ENCODE peak calls at places on chromosomes 16 and 17, in four cellular contexts. N, U, P and Z are unnamed samples.
A peak's percentile ranks its signal among the peaks of the same experiment; 100 is the strongest.

GRCh38 chr17:19317359-19318095 is 45.0 kb downstream of the B9D1 start:
- DNase-seq in U (peak; percentile 80), P (peak; percentile 89), N (peak; percentile 76), Z (no peak)

GRCh38 chr17:76353004-76353598 is 615 bp downstream of the PRPSAP1 start:
- DNase-seq in N (no peak), U (peak; percentile 62), P (no peak), Z (no peak)

GRCh38 chr16:27824006-27824405 is 239.5 kb downstream of the GSG1L start:
- DNase-seq in P (no peak), U (no peak), N (no peak), Z (no peak)

GRCh38 chr17:78529871-78530670 is 47.1 kb downstream of the DNAH17 start:
- DNase-seq in N (no peak), U (no peak), P (no peak), Z (no peak)

GRCh38 chr17:74970395-74970794 is 2.2 kb downstream of the HID1 start:
- DNase-seq in U (no peak), P (no peak), N (no peak), Z (no peak)

GRCh38 chr16:23357761-23358290 is 55.7 kb downstream of the SCNN1B start:
- DNase-seq in N (no peak), U (no peak), P (no peak), Z (no peak)

GRCh38 chr17:48432820-48433775 is 3.1 kb upstream of the SKAP1 start:
- DNase-seq in U (no peak), P (no peak), N (peak; percentile 29), Z (no peak)

GRCh38 chr16:25065899-25066298 is 45.6 kb upstream of the LCMT1 start:
- DNase-seq in N (peak; percentile 55), P (peak; percentile 15), U (peak; percentile 52), Z (no peak)

GRCh38 chr16:57544129-57544653 is 1.7 kb downstream of the ADGRG5 start:
- DNase-seq in N (peak; percentile 76), P (no peak), U (peak; percentile 31), Z (peak; percentile 95)

GRCh38 chr17:31357831-31358400 is 33.6 kb upstream of the RAB11FIP4 start:
- DNase-seq in N (no peak), P (no peak), U (no peak), Z (no peak)

GRCh38 chr17:66580178-66580577 is 254.7 kb upstream of the CACNG5 start:
- DNase-seq in P (peak; percentile 40), N (no peak), U (no peak), Z (no peak)

GRCh38 chr16:89822188-89823086 is 5.8 kb upstream of the SPIRE2 start:
- DNase-seq in N (no peak), P (peak; percentile 99), U (no peak), Z (no peak)

GRCh38 chr17:14755002-14755401 is 454.1 kb downstream of the HS3ST3B1 start:
- DNase-seq in U (no peak), N (no peak), P (no peak), Z (no peak)

GRCh38 chr16:30346286-30346685 is 8.8 kb downstream of the CD2BP2 start:
- DNase-seq in P (no peak), U (no peak), N (no peak), Z (no peak)

GRCh38 chr16:80092686-80093085 is 448.1 kb upstream of the DYNLRB2 start:
- DNase-seq in P (no peak), U (no peak), N (no peak), Z (no peak)

GRCh38 chr17:56478836-56479447 is 114.6 kb upstream of the NOG start:
- DNase-seq in U (no peak), N (peak; percentile 28), P (peak; percentile 41), Z (no peak)

GRCh38 chr16:17832738-17833137 is 362.0 kb upstream of the XYLT1 start:
- DNase-seq in U (no peak), P (no peak), N (no peak), Z (no peak)

GRCh38 chr16:75247249-75247648 is 4.2 kb downstream of the BCAR1 start:
- DNase-seq in P (no peak), N (no peak), U (no peak), Z (no peak)
- TF ChIP-seq HDAC6 in P (no peak), N (no peak), U (no peak), Z (no peak)

GRCh38 chr17:16428098-16428882 is 12.9 kb downstream of the TRPV2 start:
- DNase-seq in U (peak; percentile 44), P (peak; percentile 64), N (peak; percentile 74), Z (no peak)

GRCh38 chr17:16427020-16427419 is 11.6 kb downstream of the TRPV2 start:
- DNase-seq in U (no peak), N (no peak), P (no peak), Z (no peak)

GRCh38 chr17:16433514-16433913 is 18.1 kb downstream of the TRPV2 start:
- DNase-seq in P (no peak), N (no peak), U (no peak), Z (no peak)

GRCh38 chr17:16432017-16432416 is 16.6 kb downstream of the TRPV2 start:
- DNase-seq in P (no peak), N (no peak), U (no peak), Z (no peak)

GRCh38 chr17:16430650-16431049 is 15.3 kb downstream of the TRPV2 start:
- DNase-seq in N (no peak), P (no peak), U (no peak), Z (no peak)
- TF ChIP-seq HDAC6 in N (no peak), P (no peak), U (no peak), Z (no peak)

GRCh38 chr17:50691550-50692447 is 15.9 kb downstream of the ANKRD40 start:
- DNase-seq in U (no peak), N (no peak), P (peak; percentile 85), Z (no peak)
- TF ChIP-seq HDAC6 in U (no peak), N (no peak), P (no peak), Z (no peak)

DNA sequence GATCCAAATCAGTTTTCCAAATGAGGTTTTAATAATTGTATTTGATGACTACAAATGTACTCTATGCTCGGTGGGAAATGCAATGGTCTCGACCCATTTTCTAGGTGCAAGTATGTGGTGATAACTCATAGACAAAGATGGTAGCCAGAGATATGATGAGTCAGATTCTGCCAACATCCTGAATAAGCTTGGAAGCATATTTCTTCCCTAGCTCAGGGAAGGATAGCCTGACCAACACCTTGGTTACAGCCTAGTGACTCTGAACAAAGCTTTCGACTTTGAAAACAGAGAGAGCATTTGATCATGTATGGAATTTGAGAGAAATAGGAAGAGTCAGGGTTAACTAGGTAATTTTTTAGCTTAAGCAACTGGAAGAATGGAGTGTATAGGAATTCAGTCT is 128.3 kb upstream of the MYOCD start:
- DNase-seq in N (no peak), U (no peak), P (no peak), Z (no peak)
- TF ChIP-seq HDAC6 in N (no peak), U (no peak), P (no peak), Z (no peak)

GRCh38 chr16:11179569-11179968 is 76.4 kb downstream of the SOCS1 start:
- DNase-seq in N (no peak), P (no peak), U (no peak), Z (no peak)
- TF ChIP-seq HDAC6 in N (no peak), P (no peak), U (no peak), Z (no peak)

GRCh38 chr17:34001246-34001645 is 253.8 kb upstream of the CCL2 start:
- DNase-seq in U (no peak), N (no peak), P (no peak), Z (no peak)
- TF ChIP-seq HDAC6 in U (no peak), N (no peak), P (no peak), Z (no peak)